ENCODE peak calls at places on chromosomes 7 and 10, in eight cellular contexts. Q is suprapubic skin, K is spleen, O is H1, M is K562, E is stomach, T is transverse colon, V is GM12878. R is an unnamed sample.

GRCh38 chr10:73591935-73592699 is 975 bp upstream of the USP54 start:
- DNase-seq in Q (peak), K (no peak), O (no peak), M (peak), E (peak), T (peak), V (peak), R (peak)

GRCh38 chr7:138158739-138159528 is 82.7 kb downstream of the AKR1D1 start:
- DNase-seq in Q (no peak), K (no peak), O (no peak), M (no peak), E (no peak), T (no peak), V (no peak), R (no peak)

GRCh38 chr10:74099836-74100235 is 50.8 kb downstream of the AP3M1 start:
- DNase-seq in Q (no peak), K (no peak), O (no peak), M (no peak), E (no peak), T (no peak), V (no peak), R (no peak)

GRCh38 chr7:33191326-33191725 is 62.0 kb downstream of the BBS9 start:
- DNase-seq in Q (no peak), K (no peak), O (no peak), M (no peak), E (peak), T (no peak), V (no peak), R (no peak)

GRCh38 chr10:88460601-88461000 is 122.5 kb downstream of the RNLS start:
- DNase-seq in Q (no peak), K (no peak), O (no peak), M (no peak), E (no peak), T (no peak), V (no peak), R (no peak)

GRCh38 chr7:45917658-45918057 is 3.4 kb downstream of the IGFBP3 start:
- DNase-seq in Q (peak), K (peak), O (peak), M (peak), E (peak), T (peak), V (no peak), R (peak)

GRCh38 chr7:105304040-105304895 is 84.5 kb downstream of the SRPK2 start:
- DNase-seq in Q (no peak), K (no peak), O (no peak), M (no peak), E (no peak), T (no peak), V (peak), R (no peak)

GRCh38 chr10:117597216-117597615 is 54.7 kb downstream of the EMX2 start:
- DNase-seq in Q (no peak), K (no peak), O (no peak), M (no peak), E (no peak), T (no peak), V (no peak), R (no peak)

GRCh38 chr10:78348416-78349164 is 314.9 kb downstream of the RPS24 start:
- DNase-seq in Q (peak), K (peak), O (peak), M (no peak), E (peak), T (no peak), V (no peak), R (no peak)

GRCh38 chr10:131841131-131841661 is 59.6 kb upstream of the PPP2R2D start:
- DNase-seq in Q (no peak), K (peak), O (no peak), M (no peak), E (no peak), T (no peak), V (no peak), R (no peak)

GRCh38 chr10:102394801-102395676 is 466 bp upstream of the NFKB2 start:
- DNase-seq in Q (peak), K (peak), O (peak), M (peak), E (peak), T (peak), V (peak), R (peak)

GRCh38 chr10:102394079-102394800 is 1.3 kb upstream of the NFKB2 start:
- DNase-seq in Q (peak), K (peak), O (peak), M (peak), E (peak), T (peak), V (peak), R (peak)

GRCh38 chr10:102396751-102397151 is 1.2 kb downstream of the NFKB2 start:
- DNase-seq in Q (peak), K (no peak), O (no peak), M (no peak), E (no peak), T (no peak), V (no peak), R (no peak)

GRCh38 chr10:102396251-102396650 is 746 bp downstream of the NFKB2 start:
- DNase-seq in Q (peak), K (no peak), O (no peak), M (peak), E (no peak), T (no peak), V (no peak), R (no peak)

GRCh38 chr10:102395677-102396197 is at the start of gene NFKB2:
- DNase-seq in Q (no peak), K (peak), O (no peak), M (no peak), E (no peak), T (no peak), V (no peak), R (no peak)
- TF ChIP-seq POLR2A in Q (no peak), K (no peak), O (peak), M (no peak), E (no peak), T (no peak), V (peak), R (no peak)

GRCh38 chr7:116711790-116712189 is 39.8 kb downstream of the MET start:
- DNase-seq in Q (no peak), K (no peak), O (no peak), M (no peak), E (no peak), T (no peak), V (no peak), R (no peak)
- TF ChIP-seq POLR2AphosphoS5 in Q (no peak), K (no peak), O (no peak), M (no peak), E (no peak), T (no peak), V (no peak), R (no peak)

GRCh38 chr10:126135177-126135576 is 238.8 kb downstream of the FANK1 start:
- DNase-seq in Q (no peak), K (no peak), O (no peak), M (no peak), E (no peak), T (no peak), V (no peak), R (no peak)
- TF ChIP-seq CTCF in Q (no peak), K (no peak), O (peak), M (no peak), E (no peak), T (no peak), V (no peak), R (no peak)

DNA sequence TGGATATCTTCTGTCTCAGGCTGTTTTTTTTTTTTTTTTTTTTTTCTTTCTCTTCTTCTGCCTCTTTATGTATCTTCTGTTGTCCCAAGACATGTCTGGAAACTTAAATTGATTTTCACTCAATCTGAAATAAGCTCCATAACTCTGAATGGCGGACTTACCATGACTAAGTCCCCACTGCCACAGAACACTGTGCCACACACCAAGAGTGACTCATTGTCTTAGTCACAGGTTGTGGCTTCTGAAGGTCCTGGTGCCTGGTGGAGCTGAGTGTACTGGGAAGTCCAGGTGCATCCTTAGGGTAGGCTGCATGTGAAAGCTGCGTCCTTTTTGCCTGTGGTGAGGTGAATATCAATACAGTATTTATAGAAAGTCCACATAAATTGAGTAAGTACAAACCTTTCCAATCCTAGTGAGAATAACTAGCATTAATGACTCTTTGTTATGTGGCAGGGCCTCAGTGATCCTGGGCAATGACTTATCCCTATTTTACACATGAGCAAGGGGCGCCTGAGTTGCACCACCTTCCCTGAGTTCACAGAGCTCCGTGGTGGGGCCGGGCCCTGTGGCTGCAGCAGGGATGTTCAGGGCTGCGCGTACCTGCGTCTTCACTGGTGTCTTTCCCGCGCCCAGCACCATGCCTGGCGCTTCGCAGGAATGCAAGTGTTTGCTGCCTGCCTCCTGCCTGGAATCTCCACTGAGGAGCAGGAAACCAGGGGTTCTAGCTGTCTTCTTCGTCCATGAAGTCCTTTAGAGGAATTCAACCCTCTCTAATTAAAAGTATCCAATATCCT is 4.3 kb downstream of the PFKP start:
- DNase-seq in Q (no peak), K (no peak), O (no peak), M (no peak), E (no peak), T (no peak), V (no peak), R (no peak)
- TF ChIP-seq POLR2A in Q (no peak), K (no peak), O (no peak), M (no peak), E (no peak), T (no peak), V (no peak), R (no peak)

DNA sequence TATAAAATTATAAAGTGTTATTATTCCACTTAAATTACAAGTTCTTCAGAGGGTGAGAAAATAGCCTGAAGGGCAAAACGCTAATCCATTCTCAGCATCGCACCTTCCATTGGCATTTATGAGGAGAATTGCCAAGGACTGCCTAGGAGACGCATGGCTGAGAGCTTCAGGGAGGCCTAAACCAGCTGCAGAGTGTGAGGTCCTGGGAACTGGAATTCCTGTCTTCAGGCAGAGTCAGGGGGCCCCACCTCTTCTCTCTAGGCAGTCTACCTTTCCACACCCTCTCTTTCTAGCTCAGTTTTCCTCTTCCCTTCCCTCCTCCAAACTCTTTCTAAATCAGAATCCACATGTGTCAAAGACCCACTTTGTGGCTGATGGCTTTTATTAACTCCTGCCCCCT is 35.3 kb downstream of the LRRC72 start:
- DNase-seq in Q (no peak), K (no peak), O (no peak), M (no peak), E (no peak), T (no peak), V (no peak), R (no peak)
- TF ChIP-seq POLR2AphosphoS5 in Q (no peak), K (no peak), O (no peak), M (no peak), E (no peak), T (no peak), V (no peak), R (no peak)

GRCh38 chr7:145795132-145795531 is 321.5 kb upstream of the CNTNAP2 start:
- DNase-seq in Q (no peak), K (no peak), O (no peak), M (no peak), E (no peak), T (no peak), V (no peak), R (no peak)
- TF ChIP-seq CTCF in Q (no peak), K (no peak), O (no peak), M (no peak), E (no peak), T (no peak), V (no peak), R (no peak)

DNA sequence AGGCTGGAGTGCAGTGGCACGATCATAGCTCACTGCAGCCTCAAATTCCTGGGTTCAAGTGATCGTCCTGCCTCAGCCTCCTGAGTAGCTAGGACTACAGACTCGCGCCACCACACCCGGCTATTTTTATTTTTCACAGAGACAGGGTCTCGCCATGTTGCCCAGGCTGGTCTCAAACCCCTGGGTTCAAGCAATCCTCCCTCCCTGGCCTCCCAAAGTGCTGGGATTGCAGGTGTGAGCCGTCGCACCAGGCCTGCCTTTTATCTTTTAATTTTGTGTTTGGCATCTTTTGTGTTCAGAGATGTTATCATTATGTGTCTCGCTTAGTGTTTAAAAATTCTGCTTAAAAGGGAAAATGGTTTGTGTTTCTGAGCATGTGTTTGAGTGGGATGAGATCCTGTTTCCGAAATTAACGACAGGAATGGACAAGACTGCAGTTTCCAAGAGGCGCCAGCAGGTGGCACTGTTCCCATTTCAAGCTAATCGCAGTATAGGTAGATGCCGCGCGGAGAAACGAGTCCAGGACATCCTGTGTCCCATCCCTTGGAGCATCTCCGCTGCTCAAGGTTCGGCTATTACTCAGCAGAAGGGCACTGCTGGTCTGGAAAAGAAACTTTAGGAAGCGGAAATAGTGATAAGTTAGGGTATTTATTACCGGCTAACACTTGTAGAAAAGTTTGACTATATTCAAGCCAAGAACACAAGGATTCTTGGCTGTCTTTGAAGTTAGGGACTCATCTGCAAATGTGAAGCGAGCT is 23.0 kb upstream of the ST7 start:
- DNase-seq in Q (peak), K (peak), O (peak), M (peak), E (peak), T (peak), V (peak), R (peak)
- TF ChIP-seq POLR2A in Q (no peak), K (no peak), O (no peak), M (no peak), E (no peak), T (no peak), V (no peak), R (no peak)

DNA sequence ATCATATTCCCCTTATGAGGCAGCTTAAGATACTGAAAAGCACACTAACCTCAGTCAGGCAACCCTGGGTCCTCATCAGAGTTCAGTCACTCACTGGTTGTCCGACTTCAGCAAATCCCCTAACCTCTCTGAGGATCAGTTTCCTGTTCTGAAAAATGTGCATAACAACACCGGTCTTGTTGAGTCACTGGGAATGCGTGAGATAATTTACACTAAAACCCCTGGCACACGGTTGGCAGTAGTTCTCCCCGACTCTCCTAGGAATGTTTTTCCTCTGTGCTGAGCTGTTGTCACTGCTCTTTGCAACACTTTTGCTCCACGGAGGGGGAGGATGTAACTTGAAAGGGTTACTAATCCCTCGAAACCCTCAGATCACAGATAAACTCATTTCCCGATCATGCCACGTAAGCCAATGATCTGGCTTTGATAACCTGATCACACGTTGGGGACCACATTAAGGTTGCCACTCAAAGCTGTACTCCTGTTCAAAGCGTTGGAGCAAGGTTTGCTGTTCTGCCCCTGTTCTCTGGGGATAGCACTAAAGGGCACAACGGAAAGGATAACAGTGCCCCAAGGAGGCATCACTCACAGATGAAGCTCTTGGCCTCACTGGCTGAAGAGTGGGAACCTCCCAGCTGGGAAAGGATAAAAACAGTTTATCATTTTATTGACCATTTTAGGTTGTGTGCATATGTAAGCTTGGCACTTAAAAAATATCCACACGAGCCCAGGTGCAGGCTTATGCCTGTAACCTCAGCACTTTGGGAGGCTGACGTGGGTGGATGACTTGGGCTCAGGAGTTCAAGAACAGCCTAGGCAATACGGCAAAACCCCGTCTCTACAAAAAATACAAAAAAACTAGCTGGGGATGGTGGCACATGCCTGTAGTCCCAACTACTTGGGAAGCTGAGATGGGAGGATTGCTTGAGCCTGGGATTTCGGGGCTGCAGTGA is 5.0 kb upstream of the RBM17 start:
- DNase-seq in Q (no peak), K (no peak), O (no peak), M (no peak), E (no peak), T (no peak), V (no peak), R (no peak)
- TF ChIP-seq POLR2AphosphoS5 in Q (no peak), K (no peak), O (no peak), M (no peak), E (no peak), T (no peak), V (no peak), R (no peak)

GRCh38 chr10:128528781-128529180 is 402.6 kb upstream of the MKI67 start:
- DNase-seq in Q (no peak), K (no peak), O (no peak), M (no peak), E (no peak), T (no peak), V (no peak), R (no peak)

GRCh38 chr10:128527730-128528129 is 401.5 kb upstream of the MKI67 start:
- DNase-seq in Q (no peak), K (no peak), O (no peak), M (no peak), E (no peak), T (no peak), V (no peak), R (no peak)

GRCh38 chr10:128529225-128529624 is 403.0 kb upstream of the MKI67 start:
- DNase-seq in Q (no peak), K (no peak), O (no peak), M (no peak), E (no peak), T (no peak), V (no peak), R (no peak)

GRCh38 chr10:128526793-128527375 is 400.7 kb upstream of the MKI67 start:
- DNase-seq in Q (no peak), K (no peak), O (no peak), M (no peak), E (no peak), T (no peak), V (no peak), R (no peak)

GRCh38 chr10:128530301-128530700 is 404.1 kb upstream of the MKI67 start:
- DNase-seq in Q (no peak), K (no peak), O (no peak), M (peak), E (no peak), T (no peak), V (no peak), R (no peak)
- TF ChIP-seq CTCF in Q (no peak), K (no peak), O (peak), M (peak), E (peak), T (peak), V (peak), R (no peak)